ENCODE peak calls at places on chromosomes 13 and 19, in five cellular contexts. E, A, L, G and J are unnamed samples.

GRCh38 chr13:92967923-92968322 is 258.7 kb upstream of the GPC6 start:
- DNase-seq in E (no peak), A (no peak), L (peak), G (no peak), J (no peak)

GRCh38 chr13:110677731-110678545 is 28.0 kb downstream of the CARS2 start:
- DNase-seq in E (no peak), A (no peak), L (no peak), G (no peak), J (no peak)

GRCh38 chr13:73248711-73249580 is 190.1 kb downstream of the KLF5 start:
- DNase-seq in E (no peak), A (peak), L (peak), G (no peak), J (no peak)

GRCh38 chr19:48110350-48110966 is at the start of gene PLA2G4C:
- DNase-seq in E (peak), A (peak), L (peak), G (peak), J (peak)

GRCh38 chr19:16247353-16248182 is 49.9 kb downstream of the AP1M1 start:
- DNase-seq in E (peak), A (peak), L (peak), G (peak), J (peak)

GRCh38 chr19:4208385-4209094 is 20.8 kb upstream of the EBI3 start:
- DNase-seq in E (no peak), A (peak), L (peak), G (no peak), J (no peak)

GRCh38 chr13:95137096-95137495 is 164.2 kb downstream of the ABCC4 start:
- DNase-seq in E (no peak), A (peak), L (peak), G (no peak), J (no peak)

GRCh38 chr13:27923794-27924528 is 4.2 kb downstream of the PDX1 start:
- DNase-seq in E (no peak), A (no peak), L (no peak), G (no peak), J (no peak)

GRCh38 chr19:45125975-45126493 is 33.1 kb downstream of the PPP1R37 start:
- DNase-seq in E (peak), A (peak), L (peak), G (no peak), J (no peak)

GRCh38 chr13:90055121-90055520 is 1292.4 kb upstream of the MIR17HG start:
- DNase-seq in E (no peak), A (no peak), L (peak), G (no peak), J (no peak)

GRCh38 chr19:49587227-49587626 is 3.8 kb upstream of the PRR12 start:
- DNase-seq in E (no peak), A (no peak), L (no peak), G (no peak), J (no peak)

GRCh38 chr19:13718733-13719132 is 45.6 kb upstream of the MRI1 start:
- DNase-seq in E (no peak), A (no peak), L (peak), G (no peak), J (no peak)

GRCh38 chr13:80359459-80360297 is 18.8 kb upstream of the SPRY2 start:
- DNase-seq in E (no peak), A (peak), L (no peak), G (no peak), J (no peak)

GRCh38 chr13:27728271-27728670 is 64.0 kb upstream of the GSX1 start:
- DNase-seq in E (no peak), A (no peak), L (no peak), G (no peak), J (no peak)

GRCh38 chr13:51861728-51862300 is at the start of gene CCDC70:
- DNase-seq in E (no peak), A (no peak), L (peak), G (no peak), J (no peak)

GRCh38 chr19:20238025-20238623 is 71.1 kb downstream of the ZNF486 start:
- DNase-seq in E (peak), A (peak), L (peak), G (peak), J (peak)

GRCh38 chr19:53537523-53538377 is at the start of gene ZNF331:
- DNase-seq in E (peak), A (peak), L (peak), G (peak), J (peak)

GRCh38 chr19:45097450-45097775 is 4.4 kb downstream of the PPP1R37 start:
- DNase-seq in E (no peak), A (no peak), L (no peak), G (no peak), J (no peak)

GRCh38 chr13:28819748-28820098 is 416 bp upstream of the MTUS2 start:
- DNase-seq in E (no peak), A (peak), L (peak), G (peak), J (no peak)

GRCh38 chr19:54062643-54063042 is 1.1 kb downstream of the VSTM1 start:
- DNase-seq in E (no peak), A (no peak), L (no peak), G (peak), J (no peak)

GRCh38 chr13:22848539-22849052 is 332.2 kb upstream of the SGCG start:
- DNase-seq in E (no peak), A (no peak), L (no peak), G (no peak), J (no peak)

GRCh38 chr13:98202026-98202425 is 25.0 kb upstream of the RNF113B start:
- DNase-seq in E (no peak), A (no peak), L (no peak), G (no peak), J (no peak)

GRCh38 chr19:49488046-49488862 is 846 bp downstream of the RPL13A start:
- DNase-seq in E (no peak), A (no peak), L (no peak), G (no peak), J (no peak)

GRCh38 chr19:49272204-49272603 is 52.8 kb downstream of the SLC6A16 start:
- DNase-seq in E (no peak), A (no peak), L (peak), G (no peak), J (no peak)

GRCh38 chr13:111639994-111640393 is 319.6 kb downstream of the TEX29 start:
- DNase-seq in E (no peak), A (no peak), L (no peak), G (no peak), J (no peak)

GRCh38 chr19:36257512-36257876 is 42.6 kb downstream of the ZNF146 start:
- DNase-seq in E (no peak), A (no peak), L (no peak), G (peak), J (no peak)

GRCh38 chr13:92175330-92175729 is 776.9 kb downstream of the GPC5 start:
- DNase-seq in E (no peak), A (peak), L (peak), G (no peak), J (no peak)

GRCh38 chr19:10142701-10143375 is 23.1 kb upstream of the EIF3G start:
- DNase-seq in E (peak), A (no peak), L (no peak), G (no peak), J (no peak)

GRCh38 chr19:43353606-43354304 is at the start of gene CD177:
- DNase-seq in E (no peak), A (no peak), L (no peak), G (no peak), J (no peak)
- H3K4me3 ChIP-seq in E (no peak), A (no peak), L (no peak), G (no peak), J (no peak)

GRCh38 chr19:55586976-55587668 is 6.5 kb upstream of the ZNF579 start:
- DNase-seq in E (peak), A (peak), L (peak), G (peak), J (peak)
- H3K4me3 ChIP-seq in E (peak), A (peak), L (peak), G (no peak), J (peak)

GRCh38 chr19:56869886-56870285 is 29.4 kb upstream of the PEG3 start:
- DNase-seq in E (no peak), A (no peak), L (no peak), G (no peak), J (no peak)
- H3K4me3 ChIP-seq in E (no peak), A (no peak), L (no peak), G (no peak), J (no peak)

GRCh38 chr13:21074601-21075302 is 13.4 kb upstream of the LATS2 start:
- DNase-seq in E (no peak), A (peak), L (no peak), G (no peak), J (no peak)

GRCh38 chr13:21076265-21076653 is 14.9 kb upstream of the LATS2 start:
- DNase-seq in E (no peak), A (no peak), L (no peak), G (no peak), J (no peak)

GRCh38 chr13:21077360-21078353 is 16.3 kb upstream of the LATS2 start:
- DNase-seq in E (no peak), A (no peak), L (no peak), G (no peak), J (no peak)

GRCh38 chr13:21078501-21078900 is 17.1 kb upstream of the LATS2 start:
- DNase-seq in E (no peak), A (peak), L (no peak), G (no peak), J (no peak)

DNA sequence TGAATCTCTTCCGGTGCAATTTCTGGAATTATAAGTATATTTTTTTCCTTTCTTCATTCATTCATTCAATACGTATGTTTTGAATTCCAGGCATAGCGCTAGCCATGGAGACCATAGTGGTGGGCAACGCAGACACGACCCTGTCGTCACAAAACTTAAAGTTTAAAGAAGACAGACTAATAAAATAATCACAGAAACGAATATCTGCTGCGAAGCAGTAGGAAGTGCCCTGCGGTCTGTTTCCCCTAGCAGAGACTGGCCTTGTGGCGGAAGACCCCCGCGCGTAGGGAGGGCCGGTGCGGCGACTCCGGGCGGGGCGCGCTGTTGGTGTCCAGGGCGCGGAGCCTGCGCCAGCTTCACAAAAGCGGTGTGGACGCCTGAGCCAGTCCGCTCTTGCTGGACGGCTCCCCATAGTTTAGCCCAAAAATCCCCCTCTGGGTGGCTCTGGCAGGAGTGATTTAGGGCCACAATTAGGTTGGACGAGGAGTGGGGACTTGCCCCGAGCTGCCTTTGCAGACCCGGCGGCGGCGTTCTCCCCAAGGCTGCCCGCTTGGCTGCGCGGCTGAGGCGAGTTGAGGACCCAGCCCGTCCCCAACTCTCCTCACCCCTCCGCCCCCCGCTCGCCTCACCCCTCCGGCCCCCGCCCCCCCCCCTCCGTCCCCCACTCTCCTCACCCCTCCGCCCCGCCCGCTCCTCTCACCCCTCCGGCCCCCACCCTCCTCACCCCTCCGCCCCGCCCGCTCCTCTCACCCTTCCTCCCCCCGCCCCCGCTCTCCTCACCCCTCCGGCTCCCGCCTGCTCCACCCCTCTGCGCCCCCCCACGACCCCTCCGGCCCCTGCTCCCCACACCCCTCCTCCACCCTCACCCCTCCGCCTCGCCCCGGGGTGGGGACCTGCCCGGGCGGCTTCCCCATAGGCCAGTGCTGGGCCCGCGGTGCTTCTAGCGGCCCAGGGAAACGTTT is 14.2 kb upstream of the LATS2 start:
- DNase-seq in E (no peak), A (peak), L (peak), G (peak), J (peak)
- H3K4me3 ChIP-seq in E (peak), A (peak), L (peak), G (peak), J (peak)

DNA sequence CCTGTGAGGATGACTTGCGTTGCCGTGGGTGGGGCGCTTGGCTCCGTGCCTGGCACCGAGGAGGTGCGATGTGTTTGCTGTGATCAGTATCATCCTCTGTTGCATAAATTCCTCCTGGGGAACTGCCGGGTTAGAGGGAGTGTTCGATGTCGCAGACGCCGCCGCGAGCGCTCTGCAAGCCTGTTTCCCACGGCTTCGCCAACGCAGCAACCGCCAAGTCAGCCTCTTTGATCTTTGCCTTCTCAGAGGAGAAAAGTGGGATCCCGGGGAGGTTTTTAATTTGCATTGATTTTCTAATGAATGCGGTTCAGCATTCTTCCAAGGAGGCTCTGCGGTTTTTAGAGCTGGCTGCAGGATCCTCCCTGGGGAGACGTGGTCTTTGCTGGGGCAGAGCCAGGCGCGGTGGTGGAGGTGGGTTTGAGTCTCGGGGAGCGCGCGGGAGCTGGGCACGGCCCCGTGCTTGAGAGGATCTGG is 7.6 kb downstream of the GPR32 start:
- DNase-seq in E (no peak), A (no peak), L (peak), G (no peak), J (no peak)
- H3K4me3 ChIP-seq in E (no peak), A (no peak), L (no peak), G (no peak), J (no peak)

DNA sequence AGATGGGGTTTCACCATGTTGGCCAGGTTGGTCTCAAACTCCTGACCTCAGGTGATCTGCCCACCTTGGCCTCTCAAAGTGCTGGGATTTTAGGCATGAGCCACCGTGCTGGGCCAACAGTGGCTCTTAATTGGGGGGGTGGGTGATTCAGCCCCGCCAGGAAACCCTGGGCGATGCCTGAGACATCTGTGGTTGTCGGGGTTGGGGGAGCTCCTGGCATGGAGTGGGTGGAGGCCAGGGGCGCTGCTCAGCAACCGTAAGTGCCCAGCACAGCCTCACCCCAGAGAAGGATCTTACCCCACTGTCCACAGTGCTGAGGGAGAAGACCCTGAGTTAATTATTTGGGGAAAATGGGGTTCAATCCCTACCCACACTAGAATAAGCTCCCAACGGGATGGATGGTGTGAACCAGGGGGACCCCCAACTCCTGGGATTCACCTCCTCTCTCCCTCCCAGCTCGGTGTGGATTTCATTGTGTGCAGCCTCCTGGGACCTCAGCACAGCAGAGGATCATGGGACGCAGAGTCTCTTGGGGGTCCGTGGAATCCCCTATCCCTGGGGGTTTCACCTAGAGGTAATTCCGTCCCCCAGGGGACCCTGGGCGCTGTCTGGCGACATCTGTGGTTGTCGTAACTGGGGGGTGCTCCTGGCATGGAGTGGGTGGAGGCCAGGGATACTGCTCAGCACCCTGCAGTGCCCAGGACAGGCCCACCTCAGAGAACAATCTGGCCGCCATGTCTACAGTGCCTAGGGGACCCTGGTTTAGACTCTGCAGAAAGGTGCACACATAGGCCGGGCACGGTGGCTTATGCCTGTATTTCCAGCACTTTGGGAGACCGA is 68.9 kb downstream of the GADD45B start:
- DNase-seq in E (no peak), A (no peak), L (no peak), G (peak), J (no peak)
- H3K4me3 ChIP-seq in E (no peak), A (no peak), L (no peak), G (no peak), J (no peak)

GRCh38 chr13:50071399-50071798 is 56.2 kb downstream of the KCNRG start:
- DNase-seq in E (no peak), A (peak), L (no peak), G (no peak), J (no peak)
- H3K4me3 ChIP-seq in E (no peak), A (peak), L (no peak), G (peak), J (peak)

DNA sequence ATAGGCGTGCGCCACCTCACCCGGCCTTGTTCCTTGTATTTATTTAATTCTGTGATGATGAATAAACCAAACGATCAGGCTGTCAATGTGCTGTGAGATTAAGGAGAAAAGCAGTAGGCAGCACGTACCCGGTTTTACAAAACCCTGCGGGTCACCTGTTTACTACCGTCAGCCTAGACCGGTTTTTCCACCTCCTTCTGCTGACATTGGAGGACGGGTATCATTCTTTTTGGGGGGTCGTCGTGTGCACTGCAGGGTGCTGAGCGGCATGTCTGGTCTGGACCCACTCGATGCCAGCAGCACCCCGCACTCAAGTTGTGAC is 929 bp upstream of the DAZAP1 start:
- DNase-seq in E (no peak), A (no peak), L (peak), G (no peak), J (peak)
- H3K4me3 ChIP-seq in E (peak), A (peak), L (peak), G (peak), J (peak)

GRCh38 chr13:113398963-113399754 is 35.2 kb upstream of the GRTP1 start:
- DNase-seq in E (no peak), A (no peak), L (no peak), G (peak), J (no peak)

GRCh38 chr13:113402471-113403254 is 38.7 kb upstream of the GRTP1 start:
- DNase-seq in E (no peak), A (no peak), L (no peak), G (no peak), J (peak)

GRCh38 chr13:113399755-113400149 is 35.8 kb upstream of the GRTP1 start:
- DNase-seq in E (no peak), A (no peak), L (no peak), G (no peak), J (peak)

GRCh38 chr13:113401452-113402415 is 37.8 kb upstream of the GRTP1 start:
- DNase-seq in E (no peak), A (no peak), L (no peak), G (peak), J (no peak)

DNA sequence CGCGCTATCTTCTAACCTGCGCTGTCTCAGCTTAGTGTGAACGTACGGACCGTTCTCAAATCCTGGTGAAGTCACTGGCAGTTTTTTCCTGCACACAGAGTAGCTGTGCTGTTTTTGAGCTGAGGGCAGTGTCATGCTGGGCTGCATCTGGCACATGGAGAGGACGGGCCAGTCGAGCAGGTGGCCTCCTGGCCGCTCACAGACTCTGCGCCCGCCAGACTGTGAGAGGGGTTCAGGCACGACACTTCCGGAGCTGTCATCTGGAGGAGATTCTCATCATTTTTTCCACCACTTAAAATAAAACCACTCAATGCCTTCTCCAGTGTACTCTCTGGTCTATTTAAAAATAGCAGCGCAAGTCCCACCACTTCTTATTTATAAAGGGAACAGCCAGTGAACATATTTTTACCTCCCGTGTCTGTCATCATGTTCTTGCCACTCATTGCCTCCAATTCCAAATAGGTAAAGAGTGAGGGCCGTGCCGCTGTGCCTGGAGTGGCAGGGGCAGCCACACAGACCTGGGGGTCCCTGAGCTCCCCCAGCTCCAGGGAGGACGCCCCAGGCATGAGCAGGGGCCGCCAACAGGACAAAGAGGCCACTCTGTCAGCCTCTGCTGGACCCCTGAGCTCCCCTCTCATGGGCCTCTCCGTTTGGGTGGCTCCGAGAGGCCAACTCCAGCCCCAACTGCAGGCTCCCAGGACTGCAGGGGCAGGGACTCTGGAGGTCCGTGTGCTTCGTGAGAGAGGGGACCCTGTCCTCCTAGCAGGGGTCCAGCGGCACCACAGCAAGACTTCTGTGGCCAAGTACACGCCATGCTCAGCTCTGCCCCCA is 36.9 kb upstream of the GRTP1 start:
- DNase-seq in E (no peak), A (no peak), L (no peak), G (no peak), J (no peak)
- H3K4me3 ChIP-seq in E (no peak), A (no peak), L (no peak), G (no peak), J (no peak)

DNA sequence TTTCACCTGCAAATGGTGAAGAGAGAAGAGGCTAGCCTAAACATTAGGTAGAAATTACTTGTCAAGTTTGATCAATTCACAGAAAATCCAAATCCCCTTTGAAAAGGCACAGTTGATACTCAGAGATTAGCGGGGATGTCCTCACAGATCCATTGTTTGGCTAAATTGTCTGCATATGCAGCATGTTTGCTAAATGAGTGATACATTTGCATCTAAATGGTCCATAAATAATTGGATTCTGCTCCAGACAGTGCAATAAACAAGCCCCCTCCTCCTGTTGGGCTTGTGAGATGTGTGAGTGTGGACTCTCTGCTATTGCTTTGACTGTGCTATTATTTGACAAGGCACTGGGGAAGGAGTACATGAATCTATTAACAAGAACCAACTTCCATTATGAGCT is 67.0 kb downstream of the CBY2 start:
- DNase-seq in E (no peak), A (peak), L (no peak), G (no peak), J (no peak)
- H3K4me3 ChIP-seq in E (no peak), A (no peak), L (no peak), G (no peak), J (no peak)